ENCODE peak calls at places on chromosomes 3 and 15, in ten cellular contexts. A, X, J, Y, Z, P, U, B, S and T are unnamed samples.
A peak's percentile ranks its signal among the peaks of the same experiment; 100 is the strongest.

GRCh38 chr15:86162172-86162591 is 82.5 kb downstream of the AGBL1 start:
- DNase-seq in A (no peak), X (no peak), J (no peak), Y (no peak), Z (no peak), P (no peak), U (peak; percentile 75), B (no peak), S (no peak), T (no peak)

GRCh38 chr3:1843111-1843510 is 255.6 kb upstream of the CNTN4 start:
- DNase-seq in A (no peak), X (no peak), J (no peak), Y (no peak), Z (no peak), P (no peak), U (no peak), B (no peak), S (no peak), T (no peak)

GRCh38 chr15:30649952-30650929 is 24.3 kb downstream of the ARHGAP11B start:
- DNase-seq in A (no peak), X (no peak), J (no peak), Y (peak; percentile 18), Z (no peak), P (no peak), U (no peak), B (no peak), S (no peak), T (no peak)

GRCh38 chr3:59771760-59772159 is 721.9 kb upstream of the CFAP20DC start:
- DNase-seq in A (no peak), X (no peak), J (peak; percentile 64), Y (no peak), Z (peak; percentile 41), P (no peak), U (no peak), B (peak; percentile 39), S (no peak), T (no peak)

GRCh38 chr3:16069149-16069922 is 105.1 kb upstream of the GALNT15 start:
- DNase-seq in A (no peak), X (no peak), J (peak; percentile 67), Y (no peak), Z (peak; percentile 67), P (peak; percentile 52), U (no peak), B (peak; percentile 64), S (no peak), T (no peak)

GRCh38 chr3:132721479-132722164 is 587 bp downstream of the NPHP3 start:
- DNase-seq in A (no peak), X (no peak), J (peak; percentile 74), Y (peak; percentile 59), Z (peak; percentile 10), P (peak; percentile 56), U (peak; percentile 76), B (peak; percentile 64), S (no peak), T (no peak)

GRCh38 chr15:25465835-25466234 is 27.0 kb upstream of the UBE3A start:
- DNase-seq in A (no peak), X (no peak), J (no peak), Y (no peak), Z (no peak), P (peak; percentile 46), U (no peak), B (no peak), S (no peak), T (no peak)

GRCh38 chr3:45860481-45860880 is 18.6 kb upstream of the LZTFL1 start:
- DNase-seq in A (no peak), X (no peak), J (no peak), Y (no peak), Z (no peak), P (no peak), U (no peak), B (no peak), S (no peak), T (no peak)

GRCh38 chr15:37059051-37059450 is 41.3 kb downstream of the MEIS2 start:
- DNase-seq in A (no peak), X (no peak), J (no peak), Y (no peak), Z (peak; percentile 61), P (peak; percentile 31), U (no peak), B (no peak), S (no peak), T (no peak)

GRCh38 chr3:101936419-101937331 is 87.4 kb downstream of the NFKBIZ start:
- DNase-seq in A (peak; percentile 32), X (no peak), J (peak; percentile 86), Y (peak; percentile 87), Z (peak; percentile 74), P (peak; percentile 50), U (no peak), B (peak; percentile 80), S (no peak), T (no peak)

GRCh38 chr15:91290553-91290952 is 190.5 kb downstream of the SV2B start:
- DNase-seq in A (no peak), X (no peak), J (no peak), Y (no peak), Z (no peak), P (no peak), U (no peak), B (no peak), S (no peak), T (no peak)

GRCh38 chr3:30342319-30343060 is 263.9 kb upstream of the TGFBR2 start:
- DNase-seq in A (no peak), X (no peak), J (peak; percentile 89), Y (no peak), Z (peak; percentile 71), P (peak; percentile 90), U (no peak), B (peak; percentile 82), S (no peak), T (no peak)

GRCh38 chr15:55685292-55685691 is 57.7 kb downstream of the PRTG start:
- DNase-seq in A (no peak), X (no peak), J (no peak), Y (no peak), Z (peak; percentile 18), P (no peak), U (no peak), B (no peak), S (no peak), T (no peak)

GRCh38 chr3:159265705-159266104 is 463.9 kb downstream of the MFSD1 start:
- DNase-seq in A (no peak), X (no peak), J (no peak), Y (peak; percentile 1), Z (no peak), P (no peak), U (no peak), B (no peak), S (no peak), T (no peak)

GRCh38 chr3:45140392-45140791 is 5.8 kb downstream of the CDCP1 start:
- DNase-seq in A (no peak), X (no peak), J (peak; percentile 74), Y (no peak), Z (no peak), P (no peak), U (no peak), B (no peak), S (no peak), T (no peak)

GRCh38 chr15:65183847-65184159 is 1.3 kb downstream of the CLPX start:
- DNase-seq in A (no peak), X (no peak), J (no peak), Y (no peak), Z (no peak), P (no peak), U (no peak), B (no peak), S (no peak), T (no peak)

GRCh38 chr3:3101660-3102458 is 8.3 kb downstream of the IL5RA start:
- DNase-seq in A (no peak), X (no peak), J (no peak), Y (no peak), Z (no peak), P (no peak), U (no peak), B (no peak), S (no peak), T (no peak)

GRCh38 chr3:15318661-15319060 is 13.7 kb downstream of the SH3BP5 start:
- DNase-seq in A (no peak), X (no peak), J (no peak), Y (no peak), Z (no peak), P (no peak), U (no peak), B (no peak), S (no peak), T (no peak)

GRCh38 chr3:16512435-16513140 is 911 bp downstream of the RFTN1 start:
- DNase-seq in A (peak; percentile 64), X (peak; percentile 30), J (peak; percentile 42), Y (peak; percentile 50), Z (no peak), P (no peak), U (peak; percentile 41), B (peak; percentile 52), S (no peak), T (peak; percentile 24)

GRCh38 chr15:72172796-72173195 is 24.8 kb downstream of the GRAMD2A start:
- DNase-seq in A (no peak), X (no peak), J (no peak), Y (no peak), Z (no peak), P (no peak), U (no peak), B (no peak), S (no peak), T (no peak)

GRCh38 chr3:144687862-144688261 is 716.2 kb downstream of the DIPK2A start:
- DNase-seq in A (no peak), X (no peak), J (no peak), Y (no peak), Z (no peak), P (peak; percentile 7), U (no peak), B (peak; percentile 8), S (no peak), T (no peak)

GRCh38 chr3:123028233-123028828 is 768 bp upstream of the SEMA5B start:
- DNase-seq in A (peak; percentile 33), X (no peak), J (peak; percentile 70), Y (peak; percentile 79), Z (peak; percentile 32), P (peak; percentile 59), U (peak; percentile 17), B (peak; percentile 66), S (peak; percentile 71), T (no peak)

GRCh38 chr3:195897081-195897852 is 11.1 kb downstream of the TNK2 start:
- DNase-seq in A (no peak), X (no peak), J (peak; percentile 82), Y (no peak), Z (no peak), P (no peak), U (peak; percentile 60), B (peak; percentile 48), S (no peak), T (no peak)

GRCh38 chr3:101730839-101731238 is 6.4 kb downstream of the CEP97 start:
- DNase-seq in A (no peak), X (no peak), J (no peak), Y (no peak), Z (no peak), P (no peak), U (no peak), B (no peak), S (no peak), T (no peak)

GRCh38 chr15:80550910-80551265 is 144.2 kb upstream of the ABHD17C start:
- DNase-seq in A (no peak), X (no peak), J (peak; percentile 29), Y (no peak), Z (no peak), P (no peak), U (no peak), B (peak; percentile 20), S (no peak), T (no peak)

GRCh38 chr3:106631378-106632083 is 745.7 kb upstream of the CCDC54 start:
- DNase-seq in A (no peak), X (no peak), J (no peak), Y (no peak), Z (no peak), P (no peak), U (no peak), B (no peak), S (no peak), T (no peak)

GRCh38 chr3:138187296-138188012 is at the start of gene ARMC8:
- DNase-seq in A (no peak), X (peak; percentile 11), J (no peak), Y (no peak), Z (no peak), P (peak; percentile 44), U (peak; percentile 62), B (peak; percentile 37), S (peak; percentile 37), T (peak; percentile 26)

GRCh38 chr3:16048435-16049318 is 125.8 kb upstream of the GALNT15 start:
- DNase-seq in A (peak; percentile 62), X (no peak), J (peak; percentile 64), Y (peak; percentile 76), Z (no peak), P (peak; percentile 73), U (no peak), B (peak; percentile 68), S (peak; percentile 58), T (peak; percentile 9)